ENCODE peak calls at places on chromosomes 2 and 18, in seven cellular contexts. T, G, I, D, R, Z and S are unnamed samples.

GRCh38 chr2:60710707-60711106 is 45.4 kb upstream of the PAPOLG start:
- DNase-seq in T (no peak), G (no peak), I (no peak), D (no peak), R (no peak), Z (no peak), S (no peak)

GRCh38 chr2:227817940-227818568 is 4.4 kb downstream of the CCL20 start:
- DNase-seq in T (peak; percentile 64), G (peak; percentile 93), I (peak; percentile 95), D (peak; percentile 75), R (peak; percentile 66), Z (peak; percentile 4), S (no peak)

GRCh38 chr2:21356076-21356856 is 232.5 kb downstream of the TDRD15 start:
- DNase-seq in T (no peak), G (no peak), I (no peak), D (no peak), R (no peak), Z (peak; percentile 77), S (no peak)

GRCh38 chr2:2826621-2827020 is 495.5 kb upstream of the MYT1L start:
- DNase-seq in T (peak; percentile 10), G (no peak), I (no peak), D (no peak), R (no peak), Z (peak; percentile 10), S (no peak)

GRCh38 chr2:235939471-235939870 is 228.7 kb downstream of the GBX2 start:
- DNase-seq in T (no peak), G (no peak), I (no peak), D (no peak), R (no peak), Z (no peak), S (no peak)

GRCh38 chr2:143284087-143284675 is 155.0 kb downstream of the ARHGAP15 start:
- DNase-seq in T (no peak), G (peak; percentile 68), I (peak; percentile 35), D (no peak), R (no peak), Z (peak; percentile 16), S (peak; percentile 51)

GRCh38 chr2:152330235-152330866 is 4.6 kb upstream of the FMNL2 start:
- DNase-seq in T (no peak), G (no peak), I (no peak), D (no peak), R (no peak), Z (no peak), S (no peak)

GRCh38 chr2:233247744-233248143 is 3.7 kb upstream of the ATG16L1 start:
- DNase-seq in T (no peak), G (peak; percentile 61), I (peak; percentile 61), D (peak; percentile 72), R (no peak), Z (no peak), S (peak; percentile 12)

GRCh38 chr2:12585784-12586183 is 131.0 kb upstream of the TRIB2 start:
- DNase-seq in T (no peak), G (no peak), I (no peak), D (no peak), R (no peak), Z (no peak), S (no peak)

GRCh38 chr2:235669269-235669831 is 175.5 kb downstream of the AGAP1 start:
- DNase-seq in T (peak; percentile 94), G (peak; percentile 88), I (peak; percentile 69), D (peak; percentile 41), R (peak; percentile 33), Z (peak; percentile 90), S (peak; percentile 76)

GRCh38 chr18:48962857-48963554 is 12.2 kb upstream of the SMAD7 start:
- DNase-seq in T (no peak), G (no peak), I (no peak), D (peak; percentile 40), R (no peak), Z (no peak), S (no peak)

GRCh38 chr2:3449106-3449505 is 69.6 kb downstream of the TRAPPC12 start:
- DNase-seq in T (no peak), G (no peak), I (no peak), D (no peak), R (no peak), Z (peak; percentile 79), S (no peak)

GRCh38 chr18:44935455-44935854 is 254.8 kb downstream of the SETBP1 start:
- DNase-seq in T (no peak), G (no peak), I (no peak), D (no peak), R (no peak), Z (no peak), S (no peak)

GRCh38 chr18:41145526-41145925 is 809.5 kb upstream of the PIK3C3 start:
- DNase-seq in T (no peak), G (no peak), I (no peak), D (no peak), R (no peak), Z (no peak), S (no peak)

GRCh38 chr18:9043581-9043980 is 58.9 kb upstream of the NDUFV2 start:
- DNase-seq in T (no peak), G (no peak), I (no peak), D (no peak), R (no peak), Z (no peak), S (no peak)

GRCh38 chr2:159168707-159169106 is 117.8 kb downstream of the WDSUB1 start:
- DNase-seq in T (no peak), G (no peak), I (no peak), D (no peak), R (no peak), Z (no peak), S (no peak)

GRCh38 chr18:75221902-75222301 is 11.3 kb downstream of the TSHZ1 start:
- DNase-seq in T (no peak), G (no peak), I (no peak), D (no peak), R (no peak), Z (no peak), S (no peak)

GRCh38 chr2:30714811-30715709 is 92.2 kb downstream of the CAPN13 start:
- DNase-seq in T (peak; percentile 27), G (no peak), I (no peak), D (no peak), R (no peak), Z (no peak), S (no peak)

DNA sequence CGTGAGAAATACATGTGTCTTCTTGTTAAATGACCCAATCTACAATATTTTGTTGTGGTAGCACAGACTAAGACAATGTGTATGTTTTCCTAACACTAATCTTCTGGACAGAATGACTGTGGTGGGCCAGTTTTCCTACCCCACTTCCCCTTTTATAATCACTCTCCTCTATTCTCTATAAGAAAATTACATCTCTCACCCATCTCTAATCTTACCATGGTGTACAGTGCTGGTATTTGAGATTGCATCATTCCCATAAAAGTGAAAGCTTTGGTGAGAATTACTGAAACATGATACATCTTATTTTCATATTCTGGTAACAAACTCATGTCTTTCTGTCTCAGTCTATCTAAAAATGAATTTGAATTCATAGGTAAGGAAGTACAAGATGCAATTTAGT is 40.5 kb downstream of the CAVIN2 start:
- DNase-seq in T (no peak), G (no peak), I (no peak), D (no peak), R (no peak), Z (no peak), S (no peak)
- TF ChIP-seq CTCF in T (no peak), G (no peak), I (no peak), D (no peak), R (no peak), Z (no peak), S (no peak)

DNA sequence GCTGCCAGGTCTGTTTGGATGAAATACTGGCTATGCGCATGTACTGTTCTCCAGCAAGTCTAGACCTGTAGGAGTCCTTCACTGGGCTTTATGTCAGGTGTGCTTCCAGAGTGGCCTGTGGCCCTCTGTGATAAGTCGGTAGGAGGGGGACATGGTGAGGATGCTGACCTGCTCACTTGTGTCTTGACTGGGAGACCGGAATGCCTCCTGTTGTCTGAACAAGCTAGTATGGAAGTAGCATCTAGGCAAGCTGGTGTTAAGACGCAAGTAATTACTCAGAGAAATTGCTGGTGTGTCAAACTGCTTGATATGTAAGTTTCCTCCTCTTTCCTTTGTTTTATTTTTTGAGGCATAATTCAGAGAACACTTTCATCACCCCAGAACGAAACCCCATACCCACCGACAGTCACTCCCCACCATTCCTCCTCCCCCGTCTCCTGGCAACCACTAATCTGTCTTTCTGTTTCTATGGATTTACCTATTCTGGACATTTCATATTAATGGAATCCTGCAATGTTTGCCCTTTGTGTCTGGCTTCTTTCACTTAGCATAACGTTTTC is 76.4 kb downstream of the TMEM247 start:
- DNase-seq in T (no peak), G (no peak), I (no peak), D (no peak), R (no peak), Z (no peak), S (no peak)
- H3K4me1 ChIP-seq in T (peaks cover 9% of the 10 kb centered on the region), G (no peaks in the 10 kb centered on the region), I (no peaks in the 10 kb centered on the region), D (no peaks in the 10 kb centered on the region), R (peaks cover 88% of the 10 kb centered on the region), Z (peaks cover 16% of the 10 kb centered on the region), S (peaks cover 5% of the 10 kb centered on the region)

GRCh38 chr18:23243178-23243577 is 107.9 kb downstream of the CABLES1 start:
- DNase-seq in T (peak; percentile 62), G (no peak), I (no peak), D (no peak), R (no peak), Z (no peak), S (no peak)
- TF ChIP-seq CTCF in T (peak; percentile 43), G (no peak), I (no peak), D (no peak), R (no peak), Z (no peak), S (no peak)

GRCh38 chr18:54905629-54906028 is 53.6 kb downstream of the CCDC68 start:
- DNase-seq in T (no peak), G (no peak), I (no peak), D (no peak), R (no peak), Z (no peak), S (no peak)

GRCh38 chr18:54906636-54907180 is 52.6 kb downstream of the CCDC68 start:
- DNase-seq in T (no peak), G (no peak), I (no peak), D (no peak), R (no peak), Z (no peak), S (no peak)

GRCh38 chr18:54910161-54910919 is 48.9 kb downstream of the CCDC68 start:
- DNase-seq in T (no peak), G (no peak), I (no peak), D (no peak), R (no peak), Z (no peak), S (no peak)

GRCh38 chr18:54911551-54911950 is 47.7 kb downstream of the CCDC68 start:
- DNase-seq in T (no peak), G (no peak), I (no peak), D (no peak), R (no peak), Z (no peak), S (no peak)

DNA sequence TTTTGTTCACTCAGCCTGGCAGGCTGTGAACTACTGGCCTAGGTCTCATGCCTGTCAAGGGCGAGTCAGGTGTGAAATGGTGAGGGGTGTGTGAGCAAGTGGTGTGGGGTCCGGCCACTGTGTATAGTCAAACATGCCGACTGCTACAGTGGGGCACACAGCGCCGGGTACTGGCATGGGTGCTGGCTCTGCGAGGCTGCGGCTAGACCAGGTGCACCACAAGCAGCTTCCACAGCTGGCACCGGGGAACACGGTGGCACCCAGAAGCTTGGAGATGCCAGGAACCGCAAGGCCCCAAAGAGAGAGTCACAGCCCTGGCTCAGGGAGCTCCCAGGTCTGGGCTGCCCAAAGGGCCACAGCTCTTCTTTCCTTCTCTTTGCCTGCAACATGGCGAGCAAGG is 49.7 kb downstream of the CCDC68 start:
- DNase-seq in T (no peak), G (no peak), I (no peak), D (no peak), R (no peak), Z (no peak), S (no peak)
- H3K4me1 ChIP-seq in T (no peaks in the 10 kb centered on the region), G (no peaks in the 10 kb centered on the region), I (no peaks in the 10 kb centered on the region), D (no peaks in the 10 kb centered on the region), R (no peaks in the 10 kb centered on the region), Z (no peaks in the 10 kb centered on the region), S (no peaks in the 10 kb centered on the region)